ENCODE peak calls at places on chromosomes 11 and 22, in four cellular contexts. One of them, this sample, is unnamed.

GRCh38 chr11:35272391-35272821 is 133.4 kb downstream of the CD44 start:
- DNase-seq in PC-3: no peak
- DNase-seq in stimulated activated CD8-positive, alpha-beta memory T cell treated with anti-CD3 and anti-CD28 coated beads, Interleukin-12 subunit alpha, Interleukin-12 subunit beta, amount 100 ng/mL, for 1 hour: peak; percentile 15
- DNase-seq in nucleus accumbens: no peak
- DNase-seq in this sample: no peak

GRCh38 chr22:28874061-28874460 is 9.3 kb upstream of the ZNRF3 start:
- DNase-seq in nucleus accumbens: no peak
- DNase-seq in PC-3: no peak
- DNase-seq in stimulated activated CD8-positive, alpha-beta memory T cell treated with anti-CD3 and anti-CD28 coated beads, Interleukin-12 subunit alpha, Interleukin-12 subunit beta, amount 100 ng/mL, for 1 hour: no peak
- DNase-seq in this sample: no peak

GRCh38 chr22:42074153-42074750 is at the start of gene PHETA2:
- DNase-seq in PC-3: no peak
- DNase-seq in nucleus accumbens: no peak
- DNase-seq in stimulated activated CD8-positive, alpha-beta memory T cell treated with anti-CD3 and anti-CD28 coated beads, Interleukin-12 subunit alpha, Interleukin-12 subunit beta, amount 100 ng/mL, for 1 hour: no peak
- DNase-seq in this sample: no peak

GRCh38 chr11:115912484-115912945 is 408.3 kb upstream of the CADM1 start:
- DNase-seq in nucleus accumbens: no peak
- DNase-seq in PC-3: no peak
- DNase-seq in stimulated activated CD8-positive, alpha-beta memory T cell treated with anti-CD3 and anti-CD28 coated beads, Interleukin-12 subunit alpha, Interleukin-12 subunit beta, amount 100 ng/mL, for 1 hour: no peak
- DNase-seq in this sample: no peak

GRCh38 chr22:38317237-38317994 is at the start of gene CSNK1E:
- DNase-seq in PC-3: peak; percentile 57
- DNase-seq in stimulated activated CD8-positive, alpha-beta memory T cell treated with anti-CD3 and anti-CD28 coated beads, Interleukin-12 subunit alpha, Interleukin-12 subunit beta, amount 100 ng/mL, for 1 hour: peak; percentile 50
- DNase-seq in nucleus accumbens: peak; percentile 79
- DNase-seq in this sample: peak; percentile 74

GRCh38 chr11:134383576-134384221 is 28.3 kb downstream of the B3GAT1 start:
- DNase-seq in stimulated activated CD8-positive, alpha-beta memory T cell treated with anti-CD3 and anti-CD28 coated beads, Interleukin-12 subunit alpha, Interleukin-12 subunit beta, amount 100 ng/mL, for 1 hour: no peak
- DNase-seq in nucleus accumbens: no peak
- DNase-seq in PC-3: no peak
- DNase-seq in this sample: no peak

GRCh38 chr22:42299586-42300285 is 29.3 kb upstream of the TCF20 start:
- DNase-seq in stimulated activated CD8-positive, alpha-beta memory T cell treated with anti-CD3 and anti-CD28 coated beads, Interleukin-12 subunit alpha, Interleukin-12 subunit beta, amount 100 ng/mL, for 1 hour: peak; percentile 35
- DNase-seq in PC-3: no peak
- DNase-seq in nucleus accumbens: peak; percentile 8
- DNase-seq in this sample: no peak

GRCh38 chr11:2289859-2290258 is 11.9 kb downstream of the C11orf21 start:
- DNase-seq in nucleus accumbens: no peak
- DNase-seq in stimulated activated CD8-positive, alpha-beta memory T cell treated with anti-CD3 and anti-CD28 coated beads, Interleukin-12 subunit alpha, Interleukin-12 subunit beta, amount 100 ng/mL, for 1 hour: no peak
- DNase-seq in PC-3: no peak
- DNase-seq in this sample: no peak

GRCh38 chr11:129323896-129324522 is 51.6 kb upstream of the BARX2 start:
- DNase-seq in PC-3: no peak
- DNase-seq in nucleus accumbens: no peak
- DNase-seq in stimulated activated CD8-positive, alpha-beta memory T cell treated with anti-CD3 and anti-CD28 coated beads, Interleukin-12 subunit alpha, Interleukin-12 subunit beta, amount 100 ng/mL, for 1 hour: no peak
- DNase-seq in this sample: no peak

GRCh38 chr22:16824718-16825687 is at the start of gene XKR3:
- DNase-seq in stimulated activated CD8-positive, alpha-beta memory T cell treated with anti-CD3 and anti-CD28 coated beads, Interleukin-12 subunit alpha, Interleukin-12 subunit beta, amount 100 ng/mL, for 1 hour: no peak
- DNase-seq in PC-3: peak; percentile 1
- DNase-seq in nucleus accumbens: no peak
- DNase-seq in this sample: peak; percentile 1

GRCh38 chr11:125514336-125515101 is 18.5 kb upstream of the FEZ1 start:
- DNase-seq in stimulated activated CD8-positive, alpha-beta memory T cell treated with anti-CD3 and anti-CD28 coated beads, Interleukin-12 subunit alpha, Interleukin-12 subunit beta, amount 100 ng/mL, for 1 hour: peak; percentile 27
- DNase-seq in nucleus accumbens: no peak
- DNase-seq in PC-3: peak; percentile 65
- DNase-seq in this sample: no peak

GRCh38 chr11:131982154-131982553 is 611.7 kb downstream of the NTM start:
- DNase-seq in stimulated activated CD8-positive, alpha-beta memory T cell treated with anti-CD3 and anti-CD28 coated beads, Interleukin-12 subunit alpha, Interleukin-12 subunit beta, amount 100 ng/mL, for 1 hour: no peak
- DNase-seq in nucleus accumbens: no peak
- DNase-seq in PC-3: no peak
- DNase-seq in this sample: no peak

GRCh38 chr11:87712802-87713202 is 462.4 kb downstream of the RAB38 start:
- DNase-seq in stimulated activated CD8-positive, alpha-beta memory T cell treated with anti-CD3 and anti-CD28 coated beads, Interleukin-12 subunit alpha, Interleukin-12 subunit beta, amount 100 ng/mL, for 1 hour: no peak
- DNase-seq in PC-3: no peak
- DNase-seq in nucleus accumbens: no peak
- DNase-seq in this sample: no peak

GRCh38 chr11:79088967-79089366 is 351.9 kb downstream of the TENM4 start:
- DNase-seq in nucleus accumbens: no peak
- DNase-seq in stimulated activated CD8-positive, alpha-beta memory T cell treated with anti-CD3 and anti-CD28 coated beads, Interleukin-12 subunit alpha, Interleukin-12 subunit beta, amount 100 ng/mL, for 1 hour: no peak
- DNase-seq in PC-3: no peak
- DNase-seq in this sample: no peak

GRCh38 chr22:27726726-27727449 is 74.7 kb downstream of the MN1 start:
- DNase-seq in stimulated activated CD8-positive, alpha-beta memory T cell treated with anti-CD3 and anti-CD28 coated beads, Interleukin-12 subunit alpha, Interleukin-12 subunit beta, amount 100 ng/mL, for 1 hour: no peak
- DNase-seq in nucleus accumbens: no peak
- DNase-seq in PC-3: peak; percentile 44
- DNase-seq in this sample: no peak

GRCh38 chr11:74276581-74276980 is 34.9 kb downstream of the P4HA3 start:
- DNase-seq in stimulated activated CD8-positive, alpha-beta memory T cell treated with anti-CD3 and anti-CD28 coated beads, Interleukin-12 subunit alpha, Interleukin-12 subunit beta, amount 100 ng/mL, for 1 hour: no peak
- DNase-seq in nucleus accumbens: no peak
- DNase-seq in PC-3: no peak
- DNase-seq in this sample: no peak

GRCh38 chr11:115051938-115052590 is 373.7 kb downstream of the NXPE2 start:
- DNase-seq in stimulated activated CD8-positive, alpha-beta memory T cell treated with anti-CD3 and anti-CD28 coated beads, Interleukin-12 subunit alpha, Interleukin-12 subunit beta, amount 100 ng/mL, for 1 hour: no peak
- DNase-seq in nucleus accumbens: no peak
- DNase-seq in PC-3: no peak
- DNase-seq in this sample: no peak

GRCh38 chr11:44632466-44633123 is 67.1 kb downstream of the CD82 start:
- DNase-seq in nucleus accumbens: peak; percentile 39
- DNase-seq in stimulated activated CD8-positive, alpha-beta memory T cell treated with anti-CD3 and anti-CD28 coated beads, Interleukin-12 subunit alpha, Interleukin-12 subunit beta, amount 100 ng/mL, for 1 hour: no peak
- DNase-seq in PC-3: peak; percentile 45
- DNase-seq in this sample: peak; percentile 14

GRCh38 chr22:29722151-29722550 is 2.3 kb downstream of the CABP7 start:
- DNase-seq in stimulated activated CD8-positive, alpha-beta memory T cell treated with anti-CD3 and anti-CD28 coated beads, Interleukin-12 subunit alpha, Interleukin-12 subunit beta, amount 100 ng/mL, for 1 hour: no peak
- DNase-seq in PC-3: peak; percentile 37
- DNase-seq in nucleus accumbens: no peak
- DNase-seq in this sample: no peak

This sample was measured in midbrain.